ENCODE peak calls at places on chromosome 6, in five cellular contexts. F, P, H, R and Q are unnamed samples.

GRCh38 chr6:157561929-157562810 is 181.2 kb downstream of the ZDHHC14 start:
- DNase-seq in F (peak), P (no peak), H (no peak), R (no peak), Q (no peak)

GRCh38 chr6:147833607-147834006 is 325.1 kb downstream of the SAMD5 start:
- DNase-seq in F (no peak), P (no peak), H (no peak), R (no peak), Q (no peak)

GRCh38 chr6:148954934-148955915 is 208.4 kb downstream of the UST start:
- DNase-seq in F (no peak), P (no peak), H (no peak), R (no peak), Q (no peak)

GRCh38 chr6:130671119-130672104 is 155.8 kb upstream of the SMLR1 start:
- DNase-seq in F (no peak), P (no peak), H (no peak), R (no peak), Q (no peak)

GRCh38 chr6:21953831-21954801 is 342.7 kb downstream of the PRL start:
- DNase-seq in F (no peak), P (peak), H (peak), R (no peak), Q (peak)

GRCh38 chr6:71410164-71410566 is 121.6 kb downstream of the OGFRL1 start:
- DNase-seq in F (peak), P (no peak), H (no peak), R (peak), Q (no peak)

GRCh38 chr6:118580585-118581419 is 32.7 kb downstream of the PLN start:
- DNase-seq in F (no peak), P (peak), H (peak), R (peak), Q (peak)

GRCh38 chr6:5084787-5085637 is at the start of gene PPP1R3G:
- DNase-seq in F (no peak), P (no peak), H (no peak), R (peak), Q (peak)

GRCh38 chr6:148723484-148723883 is 23.3 kb upstream of the UST start:
- DNase-seq in F (no peak), P (no peak), H (no peak), R (no peak), Q (no peak)

GRCh38 chr6:160188773-160189172 is 67.2 kb downstream of the SLC22A1 start:
- DNase-seq in F (no peak), P (no peak), H (no peak), R (peak), Q (no peak)

GRCh38 chr6:136051140-136051775 is 198.9 kb downstream of the MTFR2 start:
- DNase-seq in F (no peak), P (no peak), H (no peak), R (peak), Q (no peak)

GRCh38 chr6:43698584-43699349 is 11.2 kb upstream of the MRPS18A start:
- DNase-seq in F (no peak), P (no peak), H (no peak), R (peak), Q (no peak)

GRCh38 chr6:52365871-52366540 is 4.1 kb downstream of the PAQR8 start:
- DNase-seq in F (no peak), P (no peak), H (no peak), R (no peak), Q (no peak)

GRCh38 chr6:150406948-150407347 is 38.1 kb downstream of the IYD start:
- DNase-seq in F (no peak), P (no peak), H (no peak), R (no peak), Q (peak)

GRCh38 chr6:84623956-84624680 is 140.3 kb downstream of the TBX18 start:
- DNase-seq in F (no peak), P (no peak), H (no peak), R (no peak), Q (no peak)

GRCh38 chr6:42029062-42029685 is 21.1 kb upstream of the TAF8 start:
- DNase-seq in F (no peak), P (no peak), H (peak), R (no peak), Q (no peak)

GRCh38 chr6:154039231-154039842 is at the start of gene OPRM1:
- DNase-seq in F (no peak), P (no peak), H (peak), R (peak), Q (peak)

GRCh38 chr6:150490586-150490985 is 109.1 kb upstream of the PLEKHG1 start:
- DNase-seq in F (no peak), P (no peak), H (no peak), R (no peak), Q (no peak)

GRCh38 chr6:170124836-170125235 is 166.0 kb downstream of the DLL1 start:
- DNase-seq in F (no peak), P (no peak), H (no peak), R (no peak), Q (no peak)

GRCh38 chr6:169398342-169399105 is 144.9 kb upstream of the THBS2 start:
- DNase-seq in F (no peak), P (no peak), H (no peak), R (no peak), Q (no peak)

GRCh38 chr6:11292291-11292552 is 59.8 kb upstream of the NEDD9 start:
- DNase-seq in F (no peak), P (no peak), H (no peak), R (no peak), Q (no peak)

GRCh38 chr6:22214314-22214713 is 82.5 kb downstream of the PRL start:
- DNase-seq in F (no peak), P (no peak), H (no peak), R (no peak), Q (no peak)

GRCh38 chr6:136351518-136352106 is 62.0 kb upstream of the BCLAF1 start:
- DNase-seq in F (no peak), P (no peak), H (no peak), R (no peak), Q (no peak)

GRCh38 chr6:53023323-53023722 is 28.2 kb upstream of the GSTA4 start:
- DNase-seq in F (no peak), P (no peak), H (no peak), R (no peak), Q (no peak)

GRCh38 chr6:169424821-169425240 is 171.2 kb upstream of the THBS2 start:
- DNase-seq in F (no peak), P (no peak), H (no peak), R (no peak), Q (peak)

GRCh38 chr6:52049252-52050050 is 38.0 kb downstream of the PKHD1 start:
- DNase-seq in F (peak), P (peak), H (peak), R (peak), Q (peak)

GRCh38 chr6:104591573-104592334 is 268.0 kb downstream of the HACE1 start:
- DNase-seq in F (no peak), P (no peak), H (no peak), R (no peak), Q (no peak)

GRCh38 chr6:73523434-73524123 is 2.7 kb upstream of the EEF1A1 start:
- DNase-seq in F (no peak), P (peak), H (peak), R (peak), Q (peak)

GRCh38 chr6:5471044-5471443 is 209.7 kb downstream of the FARS2 start:
- DNase-seq in F (peak), P (peak), H (peak), R (peak), Q (peak)

GRCh38 chr6:5121479-5121878 is 36.3 kb downstream of the PPP1R3G start:
- DNase-seq in F (no peak), P (peak), H (no peak), R (no peak), Q (no peak)

GRCh38 chr6:29653452-29654038 is 3.3 kb upstream of the MOG start:
- DNase-seq in F (no peak), P (peak), H (peak), R (peak), Q (peak)

GRCh38 chr6:52053038-52053704 is 34.2 kb downstream of the PKHD1 start:
- DNase-seq in F (no peak), P (no peak), H (no peak), R (no peak), Q (no peak)

GRCh38 chr6:19949155-19949554 is 112.0 kb downstream of the ID4 start:
- DNase-seq in F (no peak), P (no peak), H (no peak), R (no peak), Q (no peak)

GRCh38 chr6:111657146-111657545 is 51.5 kb upstream of the TRAF3IP2 start:
- DNase-seq in F (no peak), P (peak), H (no peak), R (peak), Q (no peak)

GRCh38 chr6:36180126-36180525 is 16.4 kb upstream of the BRPF3 start:
- DNase-seq in F (no peak), P (peak), H (no peak), R (no peak), Q (no peak)

GRCh38 chr6:36171573-36171972 is 25.0 kb upstream of the BRPF3 start:
- DNase-seq in F (no peak), P (no peak), H (peak), R (no peak), Q (no peak)

GRCh38 chr6:36178544-36178943 is 18.0 kb upstream of the BRPF3 start:
- DNase-seq in F (no peak), P (no peak), H (no peak), R (no peak), Q (no peak)

DNA sequence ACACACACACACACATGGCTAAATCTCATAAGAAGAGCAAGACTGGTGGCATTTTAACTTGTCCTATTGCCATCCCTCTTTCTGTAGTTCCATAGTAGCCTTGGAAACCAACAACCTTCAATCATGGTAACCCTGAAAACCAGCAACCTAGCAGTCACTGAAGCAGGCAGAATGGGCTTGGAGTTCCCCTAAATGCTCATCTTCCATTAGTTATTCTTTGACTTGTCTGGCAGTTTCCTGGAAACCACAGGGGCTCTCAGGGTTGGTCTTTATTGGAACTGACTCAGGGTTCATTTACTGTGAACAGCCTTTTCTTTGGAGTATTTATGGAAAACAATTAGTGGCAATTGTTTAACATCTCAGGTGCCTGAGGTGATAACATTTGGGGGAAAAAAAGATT is 19.4 kb upstream of the BRPF3 start:
- DNase-seq in F (no peak), P (no peak), H (no peak), R (no peak), Q (no peak)
- TF ChIP-seq MYC in F (no peak), P (no peak), H (no peak), R (no peak), Q (no peak)

GRCh38 chr6:35954335-35954734 is 33.4 kb upstream of the SRPK1 start:
- DNase-seq in F (no peak), P (no peak), H (no peak), R (no peak), Q (no peak)

GRCh38 chr6:35943390-35943789 is 22.5 kb upstream of the SRPK1 start:
- DNase-seq in F (no peak), P (no peak), H (no peak), R (no peak), Q (no peak)

GRCh38 chr6:35945650-35946025 is 24.7 kb upstream of the SRPK1 start:
- DNase-seq in F (no peak), P (no peak), H (no peak), R (no peak), Q (no peak)

DNA sequence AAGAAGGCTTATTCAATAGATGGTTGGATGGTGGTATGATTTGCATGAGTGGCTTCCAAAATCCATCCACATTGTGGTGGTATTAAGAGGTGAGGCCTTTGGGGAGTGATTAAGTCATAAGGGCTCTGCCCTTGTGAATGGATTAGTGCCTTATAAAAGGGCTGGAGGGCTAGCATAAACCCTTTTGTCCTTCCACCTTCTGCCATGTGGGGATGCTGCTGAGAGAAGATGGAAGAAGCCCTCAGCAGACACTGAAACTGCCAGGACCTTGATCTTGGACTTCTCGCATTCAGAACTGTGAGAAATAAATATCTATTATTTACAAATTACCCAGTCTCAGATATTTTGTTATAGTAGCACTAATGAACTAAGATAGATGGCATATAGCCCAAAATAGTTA is 27.8 kb upstream of the SRPK1 start:
- DNase-seq in F (no peak), P (peak), H (no peak), R (peak), Q (peak)
- TF ChIP-seq CTCF in F (no peak), P (peak), H (peak), R (no peak), Q (peak)

GRCh38 chr6:88445188-88445958 is 279.2 kb upstream of the CNR1 start:
- DNase-seq in F (no peak), P (no peak), H (no peak), R (no peak), Q (no peak)

GRCh38 chr6:88443554-88443953 is 277.4 kb upstream of the CNR1 start:
- DNase-seq in F (peak), P (no peak), H (no peak), R (no peak), Q (peak)

GRCh38 chr6:88442731-88443130 is 276.6 kb upstream of the CNR1 start:
- DNase-seq in F (no peak), P (no peak), H (no peak), R (no peak), Q (peak)
- H3K4me3 ChIP-seq in F (no peak), P (no peak), H (no peak), R (no peak), Q (no peak)

DNA sequence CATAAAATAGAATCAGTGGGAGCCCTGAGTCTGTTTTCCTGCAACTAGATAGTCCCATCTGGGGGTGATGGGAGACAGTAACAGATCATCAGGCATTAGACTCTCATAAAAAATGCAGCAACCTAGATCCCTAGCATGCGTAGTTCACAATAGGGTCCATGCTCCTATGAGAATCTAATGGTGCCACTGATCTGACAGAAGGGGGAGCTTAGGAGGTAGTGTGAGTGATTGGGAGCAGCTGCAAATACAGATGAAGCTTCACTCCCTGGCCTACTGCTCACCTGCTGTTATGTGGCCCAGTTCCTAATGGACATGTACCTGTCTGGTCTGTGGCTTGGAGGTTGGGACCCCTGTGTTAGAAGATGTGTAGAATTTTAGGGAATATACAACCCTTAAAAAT is 904.5 kb upstream of the EPHA7 start:
- DNase-seq in F (no peak), P (no peak), H (no peak), R (peak), Q (peak)
- TF ChIP-seq MYC in F (no peak), P (no peak), H (no peak), R (no peak), Q (no peak)

GRCh38 chr6:102619585-102619984 is 1226.1 kb downstream of the GRIK2 start:
- DNase-seq in F (no peak), P (peak), H (peak), R (no peak), Q (peak)
- TF ChIP-seq CTCF in F (peak), P (peak), H (no peak), R (no peak), Q (peak)